ENCODE peak calls at places on chromosomes 4 and X, in four cellular contexts. N is tibial nerve, A is upper lobe of right lung, Q is HFF-Myc. S is an unnamed sample.

GRCh38 chrX:154412468-154412867 is 1.1 kb downstream of the TAFAZZIN start:
- DNase-seq in N (no peak), A (no peak), Q (no peak), S (peak; percentile 57)

GRCh38 chr4:145545538-145546224 is 64.0 kb downstream of the SMAD1 start:
- DNase-seq in N (no peak), A (no peak), Q (peak; percentile 82), S (no peak)

GRCh38 chrX:100263650-100264049 is 146.4 kb downstream of the PCDH19 start:
- DNase-seq in N (no peak), A (no peak), Q (no peak), S (no peak)

GRCh38 chr4:42320822-42321388 is 76.4 kb upstream of the SHISA3 start:
- DNase-seq in N (no peak), A (no peak), Q (no peak), S (no peak)

GRCh38 chr4:86218721-86219481 is 141.0 kb downstream of the MAPK10 start:
- DNase-seq in N (no peak), A (no peak), Q (no peak), S (peak; percentile 40)

GRCh38 chrX:45238489-45238888 is 37.8 kb upstream of the DIPK2B start:
- DNase-seq in N (no peak), A (no peak), Q (no peak), S (no peak)

GRCh38 chr4:17310269-17310652 is 201.6 kb downstream of the QDPR start:
- DNase-seq in N (no peak), A (no peak), Q (peak; percentile 30), S (no peak)

GRCh38 chr4:93814141-93814540 is 14.4 kb upstream of the ATOH1 start:
- DNase-seq in N (no peak), A (no peak), Q (no peak), S (no peak)

GRCh38 chr4:168877779-168878491 is 132.1 kb downstream of the CBR4 start:
- DNase-seq in N (peak; percentile 7), A (peak; percentile 86), Q (no peak), S (peak; percentile 63)

GRCh38 chrX:28177202-28177601 is 196.0 kb upstream of the DCAF8L1 start:
- DNase-seq in N (no peak), A (no peak), Q (no peak), S (peak; percentile 21)

GRCh38 chrX:31279359-31279758 is 207.5 kb upstream of the FTHL17 start:
- DNase-seq in N (no peak), A (no peak), Q (peak; percentile 6), S (no peak)

GRCh38 chr4:85807247-85807915 is 332.4 kb downstream of the ARHGAP24 start:
- DNase-seq in N (no peak), A (no peak), Q (no peak), S (no peak)

GRCh38 chr4:25030283-25031076 is at the start of gene LGI2:
- DNase-seq in N (no peak), A (peak; percentile 70), Q (no peak), S (peak; percentile 79)

GRCh38 chrX:142001934-142002333 is 98.2 kb downstream of the MAGEC1 start:
- DNase-seq in N (no peak), A (no peak), Q (no peak), S (no peak)

GRCh38 chr4:127776620-127777019 is 5.5 kb upstream of the HSPA4L start:
- DNase-seq in N (no peak), A (no peak), Q (no peak), S (no peak)

GRCh38 chrX:16666541-16666940 is 16.6 kb downstream of the S100G start:
- DNase-seq in N (no peak), A (no peak), Q (no peak), S (no peak)

DNA sequence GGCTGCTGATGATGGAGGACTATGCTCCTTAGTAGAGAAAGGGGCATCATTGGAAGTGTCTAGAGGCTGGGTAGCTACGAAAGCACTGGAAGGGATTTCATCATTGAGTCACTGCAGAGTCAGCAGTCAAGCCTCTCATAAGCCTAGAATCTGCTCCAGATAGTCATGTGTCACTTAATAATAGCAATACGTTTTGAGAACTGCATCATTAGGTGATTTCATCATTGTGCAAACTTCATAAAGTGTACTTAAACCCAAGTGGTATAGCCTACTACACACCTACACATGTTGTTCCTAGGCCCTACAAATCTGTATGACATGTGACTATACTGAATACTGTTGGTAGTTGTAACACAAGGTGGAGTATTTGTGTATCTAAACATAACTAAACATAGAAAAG is 165.6 kb downstream of the PTTG2 start:
- DNase-seq in N (no peak), A (no peak), Q (no peak), S (no peak)
- TF ChIP-seq CTCF in N (no peak), A (no peak), Q (no peak), S (no peak)

GRCh38 chrX:43963726-43964125 is 9.5 kb downstream of the NDP start:
- DNase-seq in N (no peak), A (no peak), Q (no peak), S (no peak)

GRCh38 chrX:43962636-43963035 is 10.6 kb downstream of the NDP start:
- DNase-seq in N (no peak), A (no peak), Q (no peak), S (no peak)

GRCh38 chrX:43958529-43958928 is 14.7 kb downstream of the NDP start:
- DNase-seq in N (peak; percentile 11), A (no peak), Q (peak; percentile 49), S (peak; percentile 64)

GRCh38 chrX:43964936-43965335 is 8.3 kb downstream of the NDP start:
- DNase-seq in N (no peak), A (no peak), Q (no peak), S (no peak)

DNA sequence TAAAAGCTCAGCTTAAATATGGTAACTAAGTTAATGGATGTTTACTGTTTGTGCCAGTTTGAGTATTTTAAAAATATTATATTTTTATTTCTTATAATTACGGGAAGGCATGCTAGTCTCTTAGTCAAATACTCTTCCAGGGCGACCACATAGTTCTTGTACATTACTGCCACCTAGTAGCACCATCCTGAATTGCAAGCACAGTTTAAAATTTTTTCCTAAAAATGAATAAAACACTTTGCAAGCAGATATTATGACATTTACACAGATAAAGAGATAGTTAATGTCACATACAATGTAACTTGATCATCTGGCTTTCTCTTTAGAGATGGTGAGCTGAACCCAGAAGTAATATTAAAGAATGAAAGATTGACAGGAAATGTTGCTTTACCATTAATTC is 11.5 kb downstream of the NDP start:
- DNase-seq in N (no peak), A (no peak), Q (no peak), S (no peak)
- TF ChIP-seq CTCF in N (no peak), A (no peak), Q (no peak), S (peak; percentile 41)

DNA sequence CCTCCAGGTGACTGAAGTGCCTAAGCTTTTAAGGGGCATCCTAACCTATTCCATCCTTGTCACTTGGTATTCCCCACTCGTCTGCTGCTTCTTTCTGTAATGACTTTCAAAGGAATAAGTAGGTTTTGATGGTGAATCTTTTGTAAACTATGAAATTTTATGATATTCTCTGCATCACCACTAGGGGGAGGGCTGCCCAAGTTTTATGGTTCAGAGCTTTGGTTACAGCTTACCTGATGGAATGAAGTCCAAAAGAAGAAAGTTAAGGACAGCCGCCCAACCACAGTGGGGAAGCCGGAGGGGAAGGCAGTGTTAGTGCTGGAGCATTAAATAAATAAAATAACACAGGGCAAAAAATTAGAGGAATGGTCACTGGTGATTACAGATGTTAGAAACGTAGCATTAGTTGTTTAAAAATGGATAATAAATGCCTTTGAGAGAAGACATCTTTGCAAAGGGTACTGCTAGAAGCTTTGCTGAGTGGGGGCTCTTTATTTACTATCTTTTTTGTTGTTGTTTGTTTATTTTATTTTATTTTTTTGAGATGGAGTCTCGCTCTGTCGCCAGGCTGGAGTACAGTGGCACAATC is 204.9 kb downstream of the GBA3 start:
- DNase-seq in N (no peak), A (no peak), Q (peak; percentile 2), S (peak; percentile 30)
- TF ChIP-seq CTCF in N (peak; percentile 37), A (peak; percentile 69), Q (peak; percentile 72), S (peak; percentile 90)

DNA sequence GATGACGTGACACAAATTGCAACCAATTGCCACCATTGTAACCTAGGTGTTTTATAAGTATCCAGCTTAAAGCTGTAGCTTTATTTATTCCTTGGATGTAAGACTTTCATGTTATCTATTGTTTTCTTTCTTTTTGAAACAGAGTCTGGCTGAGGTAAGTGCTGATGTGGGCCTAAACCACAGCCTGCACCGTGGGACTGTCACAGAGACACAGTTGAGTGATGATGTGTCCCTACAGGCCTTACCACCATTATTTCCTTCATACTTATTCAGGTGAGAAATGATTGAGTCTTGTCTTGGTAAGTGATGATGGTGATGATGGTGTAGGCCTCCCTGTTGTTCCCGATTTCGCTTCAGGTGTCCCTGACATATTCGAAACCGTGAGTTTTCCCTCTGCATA is 8.3 kb downstream of the ATXN3L start:
- DNase-seq in N (no peak), A (no peak), Q (no peak), S (no peak)
- TF ChIP-seq CTCF in N (no peak), A (no peak), Q (no peak), S (no peak)

DNA sequence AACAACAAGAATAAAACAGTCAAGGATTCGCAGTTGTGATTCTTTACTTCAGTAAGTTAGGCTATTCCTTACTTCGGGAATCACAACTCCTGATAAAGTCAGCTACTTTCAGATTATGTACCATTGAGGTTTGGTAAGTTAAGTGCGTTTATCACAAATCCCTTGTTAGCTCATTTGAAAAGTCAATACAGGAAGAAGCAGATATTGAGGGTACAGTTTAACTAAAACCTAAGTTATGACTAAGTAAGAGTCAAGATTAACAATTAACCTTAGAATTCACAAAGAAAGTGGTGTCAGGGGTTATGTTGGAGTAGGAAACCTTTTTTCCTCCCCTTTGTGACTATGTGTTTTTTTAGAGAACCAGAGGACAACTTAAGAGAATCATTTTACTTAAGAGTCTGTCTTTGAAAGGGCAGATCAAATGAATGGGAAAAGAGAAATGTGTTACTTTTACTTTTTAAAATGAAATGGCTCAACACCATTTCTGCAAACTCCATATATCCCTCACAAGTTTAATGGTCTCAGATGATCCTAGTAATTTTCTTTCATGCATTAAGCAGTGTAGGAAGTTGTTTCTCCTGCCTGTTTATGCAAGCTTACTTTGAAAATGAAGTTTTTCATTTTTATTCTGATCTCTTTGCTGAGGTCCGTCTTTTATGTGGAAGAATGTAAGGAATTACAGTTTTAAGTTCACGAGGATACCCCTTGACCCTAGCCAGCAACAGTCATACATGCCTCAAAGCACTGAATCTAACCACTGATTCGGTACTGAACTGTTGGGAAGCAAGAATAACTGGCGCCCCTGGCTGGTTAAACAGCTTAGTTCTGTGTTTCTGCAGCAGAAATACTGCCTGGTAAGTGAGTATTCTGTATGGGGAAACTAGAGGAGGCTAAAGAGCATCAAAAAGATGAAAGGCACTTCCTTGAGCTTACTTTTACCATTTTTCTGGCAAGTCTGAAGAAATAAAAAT is 211.7 kb downstream of the SLC4A4 start:
- DNase-seq in N (no peak), A (no peak), Q (peak; percentile 5), S (no peak)
- TF ChIP-seq CTCF in N (no peak), A (no peak), Q (peak; percentile 7), S (no peak)

S was measured in SK-N-SH.